ENCODE peak calls at places on chromosomes 2 and 18, in seven cellular contexts. H is thyroid gland, M is tibial artery, O is cardiac muscle cell, Y is K562, R is body of pancreas, G is astrocyte. B is an unnamed sample.

GRCh38 chr2:105521176-105521575 is 122.3 kb upstream of the FHL2 start:
- DNase-seq in H (no peak), M (no peak), O (peak; percentile 44), Y (peak; percentile 23), R (no peak), G (no peak), B (no peak)

GRCh38 chr2:234951386-234952269 is at the start of gene SH3BP4:
- DNase-seq in H (peak; percentile 88), M (peak; percentile 75), O (peak; percentile 85), Y (peak; percentile 75), R (peak; percentile 88), G (peak; percentile 48), B (peak; percentile 72)

GRCh38 chr18:24878289-24878688 is 417.9 kb downstream of the HRH4 start:
- DNase-seq in H (no peak), M (no peak), O (peak; percentile 67), Y (no peak), R (no peak), G (peak; percentile 13), B (peak; percentile 30)

GRCh38 chr2:28356095-28356911 is 36.4 kb upstream of the FOSL2 start:
- DNase-seq in H (peak; percentile 96), M (peak; percentile 95), O (peak; percentile 90), Y (peak; percentile 63), R (peak; percentile 78), G (peak; percentile 72), B (no peak)

GRCh38 chr2:120779781-120780283 is 44.2 kb downstream of the GLI2 start:
- DNase-seq in H (no peak), M (no peak), O (peak; percentile 67), Y (peak; percentile 23), R (no peak), G (peak; percentile 98), B (no peak)

GRCh38 chr2:10424916-10425505 is 23.1 kb downstream of the ODC1 start:
- DNase-seq in H (no peak), M (no peak), O (no peak), Y (no peak), R (no peak), G (no peak), B (no peak)

GRCh38 chr2:7952046-7952445 is 729.8 kb upstream of the ID2 start:
- DNase-seq in H (no peak), M (no peak), O (no peak), Y (no peak), R (no peak), G (no peak), B (no peak)

GRCh38 chr2:111670776-111671175 is 213.2 kb downstream of the ANAPC1 start:
- DNase-seq in H (no peak), M (no peak), O (no peak), Y (no peak), R (no peak), G (no peak), B (no peak)

GRCh38 chr2:108591163-108591562 is 56.9 kb downstream of the LIMS1 start:
- DNase-seq in H (no peak), M (no peak), O (no peak), Y (no peak), R (peak; percentile 47), G (no peak), B (no peak)

GRCh38 chr2:239543696-239544095 is 142.9 kb upstream of the HDAC4 start:
- DNase-seq in H (no peak), M (no peak), O (no peak), Y (no peak), R (no peak), G (no peak), B (no peak)

GRCh38 chr18:54790109-54790508 is 38.2 kb upstream of the RAB27B start:
- DNase-seq in H (no peak), M (no peak), O (no peak), Y (no peak), R (no peak), G (no peak), B (no peak)

GRCh38 chr2:197804758-197805597 is 585 bp downstream of the PLCL1 start:
- DNase-seq in H (peak; percentile 41), M (peak; percentile 33), O (peak; percentile 42), Y (peak; percentile 24), R (peak; percentile 5), G (no peak), B (peak; percentile 30)

GRCh38 chr2:203656522-203657287 is 49.7 kb upstream of the CD28 start:
- DNase-seq in H (peak; percentile 18), M (peak; percentile 65), O (peak; percentile 80), Y (no peak), R (peak; percentile 85), G (no peak), B (no peak)

GRCh38 chr2:198517961-198518360 is 713.6 kb downstream of the PLCL1 start:
- DNase-seq in H (no peak), M (no peak), O (no peak), Y (no peak), R (no peak), G (no peak), B (no peak)

GRCh38 chr18:2948038-2948437 is 64.9 kb downstream of the LPIN2 start:
- DNase-seq in H (no peak), M (no peak), O (peak; percentile 78), Y (peak; percentile 33), R (peak; percentile 91), G (peak; percentile 33), B (no peak)

GRCh38 chr2:16130541-16130880 is 190.2 kb downstream of the MYCN start:
- DNase-seq in H (no peak), M (no peak), O (no peak), Y (no peak), R (no peak), G (no peak), B (no peak)

GRCh38 chr2:16127958-16128357 is 187.6 kb downstream of the MYCN start:
- DNase-seq in H (no peak), M (no peak), O (no peak), Y (no peak), R (no peak), G (no peak), B (no peak)

GRCh38 chr2:16128746-16129610 is 188.6 kb downstream of the MYCN start:
- DNase-seq in H (no peak), M (no peak), O (no peak), Y (no peak), R (no peak), G (no peak), B (no peak)

GRCh38 chr2:16130906-16131400 is 190.6 kb downstream of the MYCN start:
- DNase-seq in H (no peak), M (no peak), O (no peak), Y (no peak), R (no peak), G (no peak), B (no peak)

DNA sequence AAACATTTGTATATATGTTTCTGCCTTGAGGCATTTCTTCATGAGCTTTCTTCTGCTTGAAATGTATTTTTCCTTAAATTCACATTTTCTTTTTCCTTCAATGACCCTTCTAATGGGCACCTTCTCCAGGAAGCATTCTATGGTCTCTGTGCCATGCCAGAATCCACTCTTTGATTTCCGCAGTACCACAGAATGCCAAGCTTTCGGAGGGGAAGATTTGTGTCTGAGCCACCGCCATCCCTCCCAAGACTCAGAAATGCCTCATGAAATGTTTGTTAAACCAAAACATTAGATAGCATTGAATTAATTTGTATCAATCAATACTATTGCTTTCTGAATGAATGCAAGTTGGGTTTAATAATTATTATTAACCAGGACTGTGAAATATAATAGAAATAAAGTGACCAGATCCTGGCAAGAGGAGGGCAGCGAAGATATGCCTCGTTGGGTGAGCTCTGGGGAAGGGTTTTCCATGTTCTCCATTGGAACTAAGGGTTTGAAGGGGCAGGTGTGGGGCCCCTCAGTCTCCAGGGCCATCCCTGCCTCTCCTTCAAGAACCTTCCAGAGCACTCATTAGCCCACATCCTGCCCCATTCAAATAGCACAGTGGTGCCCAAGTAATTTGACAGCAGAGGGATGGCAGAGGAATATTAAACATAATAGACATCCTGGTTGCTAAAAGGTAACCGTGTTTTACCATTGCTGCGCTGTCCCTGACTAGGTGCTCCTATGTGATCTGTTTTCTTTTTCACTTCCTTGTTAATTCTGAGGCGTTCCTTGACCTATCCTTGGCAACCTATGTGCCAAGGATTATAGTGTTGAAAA is 189.6 kb downstream of the MYCN start:
- DNase-seq in H (no peak), M (no peak), O (no peak), Y (no peak), R (no peak), G (no peak), B (no peak)
- TF ChIP-seq CTCF in H (no peak), M (no peak), O (no peak), Y (no peak), R (no peak), G (no peak), B (no peak)

GRCh38 chr2:113232730-113233129 is 46.0 kb downstream of the PAX8 start:
- DNase-seq in H (no peak), M (no peak), O (no peak), Y (no peak), R (no peak), G (no peak), B (no peak)

GRCh38 chr2:113236367-113237159 is 42.2 kb downstream of the PAX8 start:
- DNase-seq in H (peak; percentile 52), M (no peak), O (no peak), Y (no peak), R (no peak), G (no peak), B (no peak)

GRCh38 chr2:113234721-113235346 is 43.9 kb downstream of the PAX8 start:
- DNase-seq in H (no peak), M (no peak), O (no peak), Y (no peak), R (no peak), G (no peak), B (no peak)

GRCh38 chr2:113232123-113232522 is 46.6 kb downstream of the PAX8 start:
- DNase-seq in H (no peak), M (no peak), O (no peak), Y (no peak), R (no peak), G (no peak), B (no peak)

GRCh38 chr2:113233593-113234550 is 44.8 kb downstream of the PAX8 start:
- DNase-seq in H (peak; percentile 72), M (no peak), O (no peak), Y (peak; percentile 38), R (no peak), G (no peak), B (no peak)
- TF ChIP-seq CTCF in H (peak; percentile 46), M (no peak), O (peak; percentile 18), Y (peak; percentile 46), R (peak; percentile 15), G (no peak), B (peak; percentile 16)

DNA sequence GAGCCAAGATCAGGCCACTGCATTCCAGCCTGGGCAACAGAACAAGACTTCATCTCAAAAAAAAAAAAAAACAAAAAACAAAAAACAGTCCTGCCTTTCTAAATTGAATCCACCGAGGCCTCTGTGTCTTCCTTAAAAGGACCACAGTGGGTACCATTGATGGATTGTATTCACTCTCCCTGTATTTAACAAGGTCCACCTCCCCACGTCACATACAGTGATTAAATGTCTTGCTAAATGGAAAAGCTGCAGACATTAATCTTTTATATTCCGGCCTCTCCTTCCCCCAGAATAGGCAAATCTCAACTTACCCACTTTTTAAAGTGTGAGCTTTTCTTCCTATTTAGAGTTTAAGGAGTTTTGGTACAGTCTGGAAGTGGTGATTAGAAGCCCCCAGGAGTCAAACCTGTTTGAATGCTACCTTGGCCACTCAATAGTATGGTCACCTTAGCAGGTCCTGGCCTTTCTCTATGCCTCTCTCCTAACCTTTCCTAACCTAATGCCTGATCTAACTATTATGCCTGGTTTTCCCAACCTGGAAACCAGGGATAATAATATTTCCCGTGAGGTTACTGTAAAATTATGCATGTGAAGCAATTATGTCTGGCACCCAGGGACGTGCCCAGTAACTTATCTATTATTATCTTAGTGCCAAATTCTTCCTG is 3.3 kb downstream of the NFE2L2 start:
- DNase-seq in H (no peak), M (no peak), O (peak; percentile 37), Y (no peak), R (no peak), G (no peak), B (no peak)
- TF ChIP-seq CTCF in H (no peak), M (no peak), O (no peak), Y (no peak), R (no peak), G (no peak), B (no peak)

GRCh38 chr2:230422149-230422548 is 6.1 kb downstream of the SP100 start:
- DNase-seq in H (no peak), M (no peak), O (peak; percentile 7), Y (no peak), R (no peak), G (no peak), B (no peak)
- TF ChIP-seq CTCF in H (peak; percentile 11), M (no peak), O (peak; percentile 15), Y (no peak), R (no peak), G (no peak), B (peak; percentile 23)

B was measured in neural crest cell.